ENCODE peak calls at places on chromosomes 1 and 21, in nine cellular contexts. T, E, B, K, Z, H, X, G and V are unnamed samples.

GRCh38 chr1:42439940-42440339 is 15.9 kb downstream of the ZMYND12 start:
- DNase-seq in H (no peak), X (peak), G (peak), B (no peak), Z (no peak), E (peak), T (peak), K (no peak), V (no peak)

GRCh38 chr1:174114788-174115448 is 44.4 kb upstream of the RABGAP1L start:
- DNase-seq in Z (no peak), E (peak), K (no peak), G (peak), B (no peak), T (peak), X (peak), H (no peak), V (no peak)

GRCh38 chr1:1606232-1606631 is 6.3 kb upstream of the FNDC10 start:
- DNase-seq in E (no peak), G (no peak), T (no peak), K (peak), B (peak), Z (no peak), X (no peak), H (no peak), V (no peak)

GRCh38 chr1:53359934-53360276 is 32.0 kb upstream of the LRP8 start:
- DNase-seq in B (no peak), H (no peak), E (no peak), K (no peak), G (no peak), T (no peak), X (no peak), Z (no peak), V (no peak)

GRCh38 chr1:13813398-13814012 is 113.5 kb downstream of the PRDM2 start:
- DNase-seq in B (peak), G (no peak), H (peak), Z (peak), X (no peak), K (peak), T (peak), E (no peak), V (no peak)

GRCh38 chr1:6342031-6342430 is 51.5 kb downstream of the ACOT7 start:
- DNase-seq in G (no peak), H (no peak), E (no peak), T (no peak), K (no peak), X (no peak), Z (no peak), B (no peak), V (no peak)

GRCh38 chr1:36450270-36450918 is at the start of gene OSCP1:
- DNase-seq in B (peak), K (peak), G (peak), H (peak), T (peak), X (peak), Z (peak), E (peak), V (peak)

GRCh38 chr1:47797555-47797954 is 199.6 kb downstream of the TRABD2B start:
- DNase-seq in G (no peak), B (no peak), T (no peak), E (no peak), H (no peak), Z (no peak), X (no peak), K (no peak), V (no peak)

GRCh38 chr1:6001992-6002576 is 9.9 kb upstream of the NPHP4 start:
- DNase-seq in T (no peak), Z (peak), G (no peak), X (no peak), K (peak), H (peak), E (no peak), B (peak), V (no peak)

GRCh38 chr1:183822081-183822611 is 17.2 kb downstream of the RGL1 start:
- DNase-seq in K (no peak), G (peak), Z (no peak), B (no peak), X (no peak), E (peak), T (no peak), H (no peak), V (no peak)

GRCh38 chr1:96515430-96515829 is 206.2 kb upstream of the PTBP2 start:
- DNase-seq in T (no peak), E (no peak), K (no peak), X (no peak), H (no peak), B (no peak), Z (no peak), G (no peak), V (no peak)

GRCh38 chr21:38649120-38649519 is 150.8 kb upstream of the ERG start:
- DNase-seq in Z (no peak), T (no peak), X (no peak), K (no peak), H (no peak), E (no peak), B (no peak), G (no peak), V (no peak)

GRCh38 chr1:228151170-228151513 is 1.4 kb downstream of the GJC2 start:
- DNase-seq in T (no peak), E (no peak), X (no peak), Z (no peak), B (no peak), G (no peak), K (no peak), H (no peak), V (peak)

GRCh38 chr1:67814121-67814772 is 19.0 kb downstream of the GNG12 start:
- DNase-seq in E (no peak), G (no peak), X (no peak), Z (no peak), T (peak), K (no peak), H (no peak), B (no peak), V (no peak)

GRCh38 chr21:41133896-41134522 is 34.0 kb upstream of the BACE2 start:
- DNase-seq in T (peak), H (no peak), G (peak), B (no peak), Z (no peak), X (peak), K (no peak), E (peak), V (no peak)

GRCh38 chr1:234724517-234725176 is 114.7 kb upstream of the IRF2BP2 start:
- DNase-seq in X (no peak), T (no peak), Z (peak), G (no peak), B (peak), E (no peak), H (peak), K (peak), V (peak)

GRCh38 chr1:208280184-208280583 is 36.0 kb upstream of the PLXNA2 start:
- DNase-seq in B (no peak), K (no peak), G (no peak), T (no peak), Z (no peak), X (no peak), E (no peak), H (no peak), V (no peak)

GRCh38 chr1:106380772-106381171 is 675.7 kb upstream of the PRMT6 start:
- DNase-seq in G (no peak), T (no peak), K (no peak), X (no peak), E (no peak), B (no peak), H (no peak), Z (no peak), V (no peak)

DNA sequence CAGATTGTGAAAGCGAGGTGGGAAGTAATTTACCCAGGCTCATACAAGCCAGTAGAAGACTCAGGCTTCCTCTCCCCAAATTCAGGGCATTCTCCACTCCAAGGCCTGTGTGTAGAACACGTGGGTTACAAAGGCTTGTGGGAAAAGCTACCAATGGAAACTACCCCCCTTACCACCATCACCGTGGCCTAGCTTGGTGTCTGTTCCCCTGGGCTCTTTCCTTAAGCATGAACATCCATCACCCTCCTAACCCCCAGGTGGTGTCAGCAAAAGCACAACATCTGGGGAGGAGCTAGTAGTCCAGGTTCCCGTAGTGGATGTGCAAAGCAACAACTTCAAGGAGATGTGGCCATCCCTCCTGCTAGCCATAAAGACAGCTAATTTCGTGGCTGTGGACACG is 576 bp upstream of the MUTYH start:
- DNase-seq in T (peak), G (no peak), E (no peak), Z (no peak), X (no peak), H (no peak), B (no peak), K (no peak), V (no peak)
- TF ChIP-seq CTCF in T (no peak), G (no peak), E (no peak), Z (no peak), X (no peak), H (no peak), B (no peak), K (no peak), V (no peak)

GRCh38 chr1:15958111-15958510 is 17.8 kb downstream of the ZBTB17 start:
- DNase-seq in Z (no peak), X (no peak), K (no peak), G (no peak), E (no peak), B (no peak), H (no peak), T (no peak), V (no peak)
- H3K4me3 ChIP-seq in Z (no peak), X (no peak), K (no peak), G (no peak), E (no peak), B (no peak), H (no peak), T (no peak), V (no peak)

GRCh38 chr1:244778356-244778755 is 57.1 kb upstream of the COX20 start:
- DNase-seq in B (no peak), G (peak), T (peak), K (no peak), Z (no peak), E (peak), X (peak), H (no peak), V (no peak)
- H3K27ac ChIP-seq in B (no peak), G (no peak), T (no peak), K (no peak), Z (no peak), E (peak), X (no peak), H (no peak), V (no peak)

GRCh38 chr21:44919913-44920693 is 596 bp downstream of the ITGB2 start:
- DNase-seq in E (no peak), T (no peak), K (peak), X (no peak), Z (peak), B (peak), G (no peak), H (peak), V (no peak)
- TF ChIP-seq CTCF in E (no peak), T (no peak), K (no peak), X (no peak), Z (no peak), B (no peak), G (no peak), H (no peak), V (no peak)

DNA sequence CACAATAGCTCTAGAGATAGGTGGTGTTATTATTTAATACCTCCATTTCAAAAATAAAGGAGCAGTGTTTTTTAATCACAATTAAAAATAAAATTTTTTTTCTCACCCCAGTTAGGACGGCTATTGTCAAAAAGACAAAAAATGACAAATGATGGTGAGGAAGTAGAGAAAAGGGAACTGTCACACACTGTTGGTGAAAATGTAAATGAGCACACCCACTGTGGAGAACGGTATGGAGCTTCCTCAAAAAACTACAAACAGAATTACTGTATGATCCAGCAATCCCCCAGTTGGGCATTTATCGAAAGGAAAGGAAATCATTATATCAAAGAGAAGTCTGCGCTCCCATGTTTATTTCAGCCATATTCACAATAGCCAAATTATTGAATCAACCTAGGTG is 148.7 kb upstream of the NR5A2 start:
- DNase-seq in T (no peak), K (no peak), E (no peak), G (no peak), B (no peak), X (no peak), Z (no peak), H (no peak), V (no peak)
- H3K4me3 ChIP-seq in T (no peak), K (no peak), E (no peak), G (no peak), B (no peak), X (no peak), Z (no peak), H (no peak), V (no peak)

GRCh38 chr1:45346473-45346872 is 6.2 kb upstream of the MUTYH start:
- DNase-seq in Z (no peak), H (no peak), G (no peak), T (no peak), X (no peak), K (no peak), B (no peak), E (no peak), V (no peak)

GRCh38 chr1:45348609-45348965 is 8.3 kb upstream of the MUTYH start:
- DNase-seq in G (no peak), T (no peak), H (no peak), B (no peak), Z (no peak), K (no peak), X (no peak), E (no peak), V (no peak)

GRCh38 chr1:45348020-45348419 is 7.8 kb upstream of the MUTYH start:
- DNase-seq in K (no peak), T (no peak), B (no peak), X (peak), H (no peak), Z (no peak), G (peak), E (peak), V (no peak)

GRCh38 chr1:45351508-45351907 is 11.3 kb upstream of the MUTYH start:
- DNase-seq in K (no peak), G (no peak), X (no peak), T (no peak), Z (no peak), H (no peak), B (no peak), E (no peak), V (no peak)

DNA sequence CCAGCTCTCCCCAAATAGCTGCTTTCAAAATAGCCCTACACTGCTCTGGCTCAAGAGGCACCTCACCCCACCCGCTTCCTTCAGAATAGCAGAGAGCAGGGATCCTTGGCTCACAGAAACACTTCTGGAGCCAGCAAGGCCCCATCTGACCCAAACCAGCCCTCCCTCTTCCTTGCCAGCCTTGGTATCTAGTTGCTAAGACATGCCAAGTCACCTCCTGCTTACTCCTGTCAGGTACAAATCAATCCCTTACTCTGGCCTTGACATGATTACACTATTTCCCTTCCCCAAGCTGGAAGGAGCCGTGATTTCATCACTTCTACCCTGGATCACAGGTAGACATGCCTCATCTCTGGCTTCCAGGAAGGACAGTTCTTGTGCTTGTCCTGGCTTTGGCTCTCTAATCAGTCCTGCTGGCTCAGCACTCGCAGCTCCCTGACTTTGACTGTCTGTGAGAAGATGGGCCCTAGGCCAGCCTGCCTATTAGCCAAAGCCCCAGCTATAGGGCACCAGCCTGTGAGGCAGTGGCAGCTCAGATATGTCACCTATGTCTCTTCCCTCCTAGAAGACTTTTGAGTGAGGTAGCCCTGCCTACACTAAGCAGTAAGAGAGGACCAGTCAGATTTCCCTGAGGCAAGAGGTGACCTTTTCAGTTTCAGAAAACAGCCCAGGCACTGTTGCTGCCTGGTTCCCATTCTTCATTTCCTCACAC is 8.9 kb upstream of the MUTYH start:
- DNase-seq in H (no peak), Z (no peak), E (no peak), G (no peak), X (peak), B (no peak), K (no peak), T (no peak), V (no peak)
- H3K27ac ChIP-seq in H (peak), Z (peak), E (no peak), G (no peak), X (peak), B (peak), K (peak), T (no peak), V (peak)

GRCh38 chr21:15272591-15272990 is 207.8 kb upstream of the NRIP1 start:
- DNase-seq in E (peak), G (no peak), X (no peak), B (no peak), Z (no peak), T (no peak), H (no peak), K (no peak), V (no peak)
- TF ChIP-seq CTCF in E (no peak), G (no peak), X (no peak), B (no peak), Z (no peak), T (no peak), H (no peak), K (no peak), V (no peak)

GRCh38 chr1:24570265-24571125 is 14.6 kb downstream of the NCMAP start:
- DNase-seq in H (no peak), E (no peak), K (no peak), B (no peak), G (no peak), T (no peak), X (no peak), Z (no peak), V (no peak)

GRCh38 chr1:24578846-24579245 is 23.0 kb downstream of the NCMAP start:
- DNase-seq in K (no peak), E (no peak), T (no peak), H (no peak), X (no peak), Z (no peak), G (no peak), B (no peak), V (no peak)

GRCh38 chr1:24572301-24572700 is 16.4 kb downstream of the NCMAP start:
- DNase-seq in G (no peak), H (no peak), T (no peak), K (no peak), B (no peak), Z (no peak), E (no peak), X (no peak), V (no peak)

GRCh38 chr1:24580756-24581155 is 24.9 kb downstream of the NCMAP start:
- DNase-seq in K (no peak), Z (no peak), X (no peak), T (no peak), G (no peak), B (no peak), E (no peak), H (no peak), V (no peak)

GRCh38 chr1:24575905-24576587 is 20.2 kb downstream of the NCMAP start:
- DNase-seq in H (peak), G (no peak), X (no peak), T (no peak), E (no peak), Z (no peak), K (no peak), B (no peak), V (no peak)
- H3K4me3 ChIP-seq in H (no peak), G (no peak), X (no peak), T (no peak), E (no peak), Z (no peak), K (no peak), B (no peak), V (no peak)